ENCODE peak calls at places on chromosome 5, in ten cellular contexts. One of them, this sample, is unnamed. For H3K4me1, the result is how much of the 10 kb centered on the place peaks cover.

GRCh38 chr5:2415678-2416077 is 335.8 kb downstream of the IRX2 start:
- DNase-seq in pancreas: no peak
- DNase-seq in IMR-90: no peak
- DNase-seq in stomach: no peak
- DNase-seq in lung: no peak
- DNase-seq in cardiac muscle cell: no peak
- DNase-seq in MM.1S: no peak
- DNase-seq in left ventricle myocardium inferior: no peak
- DNase-seq in uterus: no peak
- DNase-seq in spleen: no peak
- DNase-seq in this sample: no peak

GRCh38 chr5:108588323-108588722 is 159.4 kb upstream of the FER start:
- DNase-seq in spleen: no peak
- DNase-seq in uterus: no peak
- DNase-seq in pancreas: no peak
- DNase-seq in stomach: no peak
- DNase-seq in MM.1S: no peak
- DNase-seq in IMR-90: no peak
- DNase-seq in cardiac muscle cell: no peak
- DNase-seq in lung: no peak
- DNase-seq in left ventricle myocardium inferior: no peak
- DNase-seq in this sample: no peak

GRCh38 chr5:110265199-110265598 is 461.3 kb downstream of the TMEM232 start:
- DNase-seq in lung: no peak
- DNase-seq in left ventricle myocardium inferior: no peak
- DNase-seq in pancreas: no peak
- DNase-seq in IMR-90: no peak
- DNase-seq in cardiac muscle cell: no peak
- DNase-seq in MM.1S: no peak
- DNase-seq in stomach: no peak
- DNase-seq in uterus: no peak
- DNase-seq in spleen: no peak
- DNase-seq in this sample: no peak

GRCh38 chr5:94802450-94802849 is 184.0 kb downstream of the SLF1 start:
- DNase-seq in lung: no peak
- DNase-seq in MM.1S: no peak
- DNase-seq in IMR-90: peak
- DNase-seq in cardiac muscle cell: peak
- DNase-seq in uterus: no peak
- DNase-seq in spleen: no peak
- DNase-seq in stomach: no peak
- DNase-seq in pancreas: no peak
- DNase-seq in left ventricle myocardium inferior: no peak
- DNase-seq in this sample: no peak

GRCh38 chr5:75052461-75053285 is at the start of gene GCNT4:
- DNase-seq in left ventricle myocardium inferior: peak
- DNase-seq in MM.1S: no peak
- DNase-seq in pancreas: peak
- DNase-seq in stomach: peak
- DNase-seq in IMR-90: peak
- DNase-seq in uterus: peak
- DNase-seq in cardiac muscle cell: peak
- DNase-seq in lung: peak
- DNase-seq in spleen: peak
- DNase-seq in this sample: peak

GRCh38 chr5:1229822-1230221 is 4.6 kb downstream of the SLC6A18 start:
- DNase-seq in lung: no peak
- DNase-seq in stomach: no peak
- DNase-seq in pancreas: no peak
- DNase-seq in MM.1S: no peak
- DNase-seq in spleen: no peak
- DNase-seq in left ventricle myocardium inferior: no peak
- DNase-seq in cardiac muscle cell: no peak
- DNase-seq in uterus: no peak
- DNase-seq in IMR-90: no peak
- DNase-seq in this sample: no peak

GRCh38 chr5:16736158-16736994 is 119.6 kb upstream of the RETREG1 start:
- DNase-seq in uterus: no peak
- DNase-seq in lung: peak
- DNase-seq in cardiac muscle cell: peak
- DNase-seq in pancreas: peak
- DNase-seq in IMR-90: peak
- DNase-seq in stomach: peak
- DNase-seq in spleen: no peak
- DNase-seq in MM.1S: no peak
- DNase-seq in left ventricle myocardium inferior: no peak
- DNase-seq in this sample: peak

GRCh38 chr5:144198386-144198785 is 27.7 kb downstream of the KCTD16 start:
- DNase-seq in uterus: no peak
- DNase-seq in cardiac muscle cell: no peak
- DNase-seq in IMR-90: peak
- DNase-seq in MM.1S: no peak
- DNase-seq in lung: no peak
- DNase-seq in pancreas: no peak
- DNase-seq in left ventricle myocardium inferior: no peak
- DNase-seq in spleen: no peak
- DNase-seq in stomach: no peak
- DNase-seq in this sample: no peak

GRCh38 chr5:40813698-40814281 is 15.6 kb upstream of the PRKAA1 start:
- DNase-seq in left ventricle myocardium inferior: no peak
- DNase-seq in lung: no peak
- DNase-seq in cardiac muscle cell: no peak
- DNase-seq in IMR-90: no peak
- DNase-seq in MM.1S: no peak
- DNase-seq in pancreas: no peak
- DNase-seq in stomach: no peak
- DNase-seq in spleen: no peak
- DNase-seq in uterus: no peak
- DNase-seq in this sample: no peak

GRCh38 chr5:20286512-20286911 is 298.5 kb upstream of the CDH18 start:
- DNase-seq in lung: no peak
- DNase-seq in IMR-90: peak
- DNase-seq in spleen: no peak
- DNase-seq in uterus: no peak
- DNase-seq in stomach: no peak
- DNase-seq in MM.1S: no peak
- DNase-seq in left ventricle myocardium inferior: no peak
- DNase-seq in pancreas: no peak
- DNase-seq in cardiac muscle cell: peak
- DNase-seq in this sample: no peak

GRCh38 chr5:61332369-61332745 is 299 bp downstream of the ZSWIM6 start:
- DNase-seq in cardiac muscle cell: peak
- DNase-seq in MM.1S: peak
- DNase-seq in lung: peak
- DNase-seq in stomach: peak
- DNase-seq in spleen: no peak
- DNase-seq in uterus: peak
- DNase-seq in left ventricle myocardium inferior: peak
- DNase-seq in IMR-90: no peak
- DNase-seq in pancreas: no peak
- DNase-seq in this sample: peak

GRCh38 chr5:163496286-163496685 is 9.1 kb upstream of the MAT2B start:
- DNase-seq in stomach: no peak
- DNase-seq in pancreas: no peak
- DNase-seq in uterus: no peak
- DNase-seq in lung: no peak
- DNase-seq in cardiac muscle cell: peak
- DNase-seq in IMR-90: peak
- DNase-seq in MM.1S: no peak
- DNase-seq in spleen: no peak
- DNase-seq in left ventricle myocardium inferior: no peak
- DNase-seq in this sample: no peak

GRCh38 chr5:122150128-122150685 is 20.9 kb downstream of the ZNF474 start:
- DNase-seq in stomach: no peak
- DNase-seq in spleen: no peak
- DNase-seq in uterus: no peak
- DNase-seq in pancreas: no peak
- DNase-seq in left ventricle myocardium inferior: no peak
- DNase-seq in MM.1S: no peak
- DNase-seq in cardiac muscle cell: no peak
- DNase-seq in IMR-90: peak
- DNase-seq in lung: no peak
- DNase-seq in this sample: no peak

GRCh38 chr5:56233230-56233629 is at the start of gene ANKRD55:
- DNase-seq in left ventricle myocardium inferior: no peak
- DNase-seq in uterus: no peak
- DNase-seq in lung: no peak
- DNase-seq in IMR-90: no peak
- DNase-seq in spleen: no peak
- DNase-seq in pancreas: no peak
- DNase-seq in MM.1S: no peak
- DNase-seq in cardiac muscle cell: peak
- DNase-seq in stomach: no peak
- DNase-seq in this sample: no peak

GRCh38 chr5:95697781-95698681 is 15.2 kb upstream of the SPATA9 start:
- DNase-seq in MM.1S: no peak
- DNase-seq in stomach: no peak
- DNase-seq in IMR-90: no peak
- DNase-seq in cardiac muscle cell: no peak
- DNase-seq in uterus: no peak
- DNase-seq in lung: no peak
- DNase-seq in spleen: no peak
- DNase-seq in pancreas: no peak
- DNase-seq in left ventricle myocardium inferior: no peak
- DNase-seq in this sample: no peak

GRCh38 chr5:166111021-166111420 is 2180.4 kb upstream of the WWC1 start:
- DNase-seq in lung: no peak
- DNase-seq in uterus: no peak
- DNase-seq in left ventricle myocardium inferior: no peak
- DNase-seq in pancreas: no peak
- DNase-seq in MM.1S: no peak
- DNase-seq in stomach: no peak
- DNase-seq in IMR-90: no peak
- DNase-seq in cardiac muscle cell: no peak
- DNase-seq in spleen: no peak
- DNase-seq in this sample: no peak

GRCh38 chr5:118968925-118969375 is 19.4 kb downstream of the DTWD2 start:
- DNase-seq in MM.1S: no peak
- DNase-seq in cardiac muscle cell: peak
- DNase-seq in spleen: no peak
- DNase-seq in stomach: no peak
- DNase-seq in lung: no peak
- DNase-seq in uterus: no peak
- DNase-seq in IMR-90: peak
- DNase-seq in pancreas: peak
- DNase-seq in left ventricle myocardium inferior: no peak
- DNase-seq in this sample: peak

GRCh38 chr5:179605026-179605833 is 18.2 kb downstream of the HNRNPH1 start:
- DNase-seq in left ventricle myocardium inferior: no peak
- DNase-seq in lung: no peak
- DNase-seq in cardiac muscle cell: no peak
- DNase-seq in MM.1S: no peak
- DNase-seq in stomach: no peak
- DNase-seq in uterus: no peak
- DNase-seq in pancreas: no peak
- DNase-seq in spleen: peak
- DNase-seq in IMR-90: peak
- DNase-seq in this sample: no peak

DNA sequence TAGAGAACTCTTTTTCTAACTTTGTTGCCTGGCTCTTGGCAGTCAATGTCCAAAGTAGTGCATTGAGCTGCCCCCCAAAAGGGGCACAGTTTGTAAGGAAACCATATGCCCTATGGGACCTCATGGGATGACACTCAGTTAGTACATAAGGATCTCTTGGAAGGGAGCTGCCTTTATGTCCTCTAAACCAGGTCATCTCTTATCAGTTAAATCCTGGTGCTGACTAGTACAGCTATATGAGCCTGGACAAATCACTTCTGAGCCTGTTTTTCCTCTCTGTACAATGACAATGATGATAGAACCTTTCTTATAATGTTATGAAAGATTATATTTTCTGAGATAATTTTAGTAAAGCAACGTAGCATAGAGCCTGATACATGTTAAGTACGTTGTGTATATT is 44.1 kb downstream of the PIK3R1 start:
- DNase-seq in spleen: no peak
- DNase-seq in IMR-90: no peak
- DNase-seq in uterus: no peak
- DNase-seq in lung: no peak
- DNase-seq in cardiac muscle cell: no peak
- DNase-seq in MM.1S: no peak
- DNase-seq in left ventricle myocardium inferior: no peak
- DNase-seq in stomach: no peak
- DNase-seq in pancreas: no peak
- DNase-seq in this sample: no peak
- H3K4me1 ChIP-seq in spleen: half or more
- H3K4me1 ChIP-seq in IMR-90: under half
- H3K4me1 ChIP-seq in uterus: under half
- H3K4me1 ChIP-seq in lung: under half
- H3K4me1 ChIP-seq in cardiac muscle cell: under half
- H3K4me1 ChIP-seq in MM.1S: under half
- H3K4me1 ChIP-seq in left ventricle myocardium inferior: half or more
- H3K4me1 ChIP-seq in stomach: under half
- H3K4me1 ChIP-seq in pancreas: under half
- H3K4me1 ChIP-seq in this sample: half or more

GRCh38 chr5:113043491-113043931 is 66.9 kb downstream of the DCP2 start:
- DNase-seq in MM.1S: peak
- DNase-seq in left ventricle myocardium inferior: peak
- DNase-seq in uterus: no peak
- DNase-seq in lung: no peak
- DNase-seq in cardiac muscle cell: peak
- DNase-seq in IMR-90: no peak
- DNase-seq in spleen: no peak
- DNase-seq in pancreas: no peak
- DNase-seq in stomach: no peak
- DNase-seq in this sample: peak
- TF ChIP-seq CTCF in MM.1S: peak
- TF ChIP-seq CTCF in left ventricle myocardium inferior: peak
- TF ChIP-seq CTCF in uterus: no peak
- TF ChIP-seq CTCF in lung: no peak
- TF ChIP-seq CTCF in cardiac muscle cell: no peak
- TF ChIP-seq CTCF in IMR-90: peak
- TF ChIP-seq CTCF in spleen: no peak
- TF ChIP-seq CTCF in pancreas: no peak
- TF ChIP-seq CTCF in stomach: no peak
- TF ChIP-seq CTCF in this sample: peak

GRCh38 chr5:14513266-14513665 is 68.3 kb upstream of the OTULINL start:
- DNase-seq in pancreas: no peak
- DNase-seq in MM.1S: no peak
- DNase-seq in uterus: no peak
- DNase-seq in cardiac muscle cell: no peak
- DNase-seq in stomach: no peak
- DNase-seq in left ventricle myocardium inferior: no peak
- DNase-seq in IMR-90: peak
- DNase-seq in spleen: no peak
- DNase-seq in lung: no peak
- DNase-seq in this sample: no peak
- H3K4me3 ChIP-seq in pancreas: no peak
- H3K4me3 ChIP-seq in MM.1S: no peak
- H3K4me3 ChIP-seq in uterus: no peak
- H3K4me3 ChIP-seq in cardiac muscle cell: no peak
- H3K4me3 ChIP-seq in stomach: no peak
- H3K4me3 ChIP-seq in left ventricle myocardium inferior: no peak
- H3K4me3 ChIP-seq in IMR-90: no peak
- H3K4me3 ChIP-seq in spleen: no peak
- H3K4me3 ChIP-seq in lung: no peak
- H3K4me3 ChIP-seq in this sample: no peak

GRCh38 chr5:131185523-131186104 is 14.9 kb downstream of the LYRM7 start:
- DNase-seq in MM.1S: no peak
- DNase-seq in spleen: no peak
- DNase-seq in IMR-90: no peak
- DNase-seq in cardiac muscle cell: no peak
- DNase-seq in uterus: no peak
- DNase-seq in stomach: no peak
- DNase-seq in left ventricle myocardium inferior: no peak
- DNase-seq in lung: no peak
- DNase-seq in pancreas: no peak
- DNase-seq in this sample: no peak

GRCh38 chr5:131186561-131187256 is 16.0 kb downstream of the LYRM7 start:
- DNase-seq in cardiac muscle cell: no peak
- DNase-seq in MM.1S: no peak
- DNase-seq in spleen: no peak
- DNase-seq in stomach: no peak
- DNase-seq in IMR-90: peak
- DNase-seq in pancreas: no peak
- DNase-seq in lung: no peak
- DNase-seq in uterus: no peak
- DNase-seq in left ventricle myocardium inferior: no peak
- DNase-seq in this sample: no peak
- H3K4me1 ChIP-seq in cardiac muscle cell: under half
- H3K4me1 ChIP-seq in MM.1S: under half
- H3K4me1 ChIP-seq in spleen: under half
- H3K4me1 ChIP-seq in stomach: under half
- H3K4me1 ChIP-seq in IMR-90: under half
- H3K4me1 ChIP-seq in pancreas: under half
- H3K4me1 ChIP-seq in lung: under half
- H3K4me1 ChIP-seq in uterus: under half
- H3K4me1 ChIP-seq in left ventricle myocardium inferior: under half
- H3K4me1 ChIP-seq in this sample: under half

This sample was measured in heart right ventricle.